ENCODE peak calls at places on chromosomes 11 and 22, in seven cellular contexts. T is naive B cell, I is right lobe of liver, V is iPS DF 19.7, J is tibial artery, B is RPMI7951, A is HFFc6. K is an unnamed sample.

GRCh38 chr11:59859695-59860094 is 6.6 kb downstream of the TCN1 start:
- DNase-seq in T (no peak), I (no peak), V (no peak), J (no peak), B (no peak), A (no peak), K (no peak)

GRCh38 chr11:33128739-33129138 is 32.5 kb downstream of the CSTF3 start:
- DNase-seq in T (no peak), I (no peak), V (no peak), J (no peak), B (no peak), A (no peak), K (no peak)

GRCh38 chr11:8338138-8338537 is 74.5 kb upstream of the LMO1 start:
- DNase-seq in T (no peak), I (peak), V (no peak), J (no peak), B (no peak), A (peak), K (no peak)

GRCh38 chr11:95895815-95896214 is 28.1 kb downstream of the MTMR2 start:
- DNase-seq in T (no peak), I (no peak), V (no peak), J (no peak), B (no peak), A (no peak), K (no peak)

GRCh38 chr11:112745958-112746357 is 215.3 kb upstream of the NCAM1 start:
- DNase-seq in T (no peak), I (no peak), V (no peak), J (no peak), B (no peak), A (no peak), K (no peak)

GRCh38 chr11:69537126-69537525 is 55.7 kb downstream of the LINC01488 start:
- DNase-seq in T (no peak), I (no peak), V (no peak), J (no peak), B (no peak), A (no peak), K (no peak)

GRCh38 chr11:27427183-27427980 is 45.2 kb downstream of the LGR4 start:
- DNase-seq in T (no peak), I (no peak), V (no peak), J (no peak), B (no peak), A (peak), K (no peak)

GRCh38 chr11:102312656-102313055 is 4.6 kb upstream of the BIRC3 start:
- DNase-seq in T (no peak), I (no peak), V (no peak), J (no peak), B (peak), A (no peak), K (no peak)

GRCh38 chr11:27040302-27041115 is at the start of gene BBOX1:
- DNase-seq in T (no peak), I (no peak), V (no peak), J (peak), B (peak), A (peak), K (peak)

GRCh38 chr11:115869780-115870431 is 365.7 kb upstream of the CADM1 start:
- DNase-seq in T (no peak), I (peak), V (peak), J (no peak), B (peak), A (no peak), K (no peak)

GRCh38 chr22:41256254-41256897 is 15.6 kb upstream of the CHADL start:
- DNase-seq in T (no peak), I (no peak), V (no peak), J (no peak), B (peak), A (peak), K (no peak)

GRCh38 chr11:123180166-123180565 is 14.9 kb downstream of the CLMP start:
- DNase-seq in T (no peak), I (no peak), V (no peak), J (no peak), B (no peak), A (no peak), K (no peak)

GRCh38 chr11:17415523-17416104 is 27.2 kb upstream of the KCNJ11 start:
- DNase-seq in T (no peak), I (no peak), V (no peak), J (no peak), B (no peak), A (no peak), K (no peak)

GRCh38 chr11:68956142-68956541 is 24.6 kb downstream of the MRGPRD start:
- DNase-seq in T (no peak), I (no peak), V (no peak), J (peak), B (no peak), A (no peak), K (no peak)

GRCh38 chr11:5004429-5005274 is 10.0 kb downstream of the OR51L1 start:
- DNase-seq in T (no peak), I (peak), V (no peak), J (no peak), B (peak), A (peak), K (no peak)

K was measured in ureter.